ENCODE peak calls at places on chromosome 19, in nine cellular contexts. E, P, L, B, D, V, K, M and F are unnamed samples.

GRCh38 chr19:39342647-39343305 is 555 bp downstream of the SAMD4B start:
- DNase-seq in E (peak; percentile 35), P (no peak), L (no peak), B (no peak), D (peak; percentile 73), V (no peak), K (no peak), M (no peak), F (no peak)

GRCh38 chr19:9610484-9611113 is 10.4 kb downstream of the ZNF561 start:
- DNase-seq in E (no peak), P (no peak), L (no peak), B (no peak), D (no peak), V (no peak), K (no peak), M (no peak), F (no peak)

GRCh38 chr19:5434351-5434917 is 20.8 kb upstream of the ZNRF4 start:
- DNase-seq in E (no peak), P (no peak), L (no peak), B (no peak), D (no peak), V (no peak), K (no peak), M (no peak), F (no peak)

GRCh38 chr19:31315621-31316011 is 33.6 kb downstream of the TSHZ3 start:
- DNase-seq in E (no peak), P (no peak), L (no peak), B (no peak), D (no peak), V (no peak), K (no peak), M (no peak), F (no peak)

GRCh38 chr19:43433689-43434088 is 19.0 kb downstream of the TEX101 start:
- DNase-seq in E (no peak), P (no peak), L (no peak), B (no peak), D (no peak), V (no peak), K (no peak), M (no peak), F (no peak)

GRCh38 chr19:10231624-10232228 is 595 bp upstream of the S1PR2 start:
- DNase-seq in E (no peak), P (no peak), L (no peak), B (no peak), D (no peak), V (no peak), K (no peak), M (no peak), F (no peak)

GRCh38 chr19:45824041-45824471 is 8.9 kb upstream of the RSPH6A start:
- DNase-seq in E (no peak), P (no peak), L (no peak), B (peak; percentile 85), D (no peak), V (no peak), K (no peak), M (peak; percentile 35), F (no peak)

GRCh38 chr19:6800991-6801396 is 28.5 kb downstream of the VAV1 start:
- DNase-seq in E (no peak), P (no peak), L (peak; percentile 58), B (peak; percentile 26), D (no peak), V (peak; percentile 16), K (no peak), M (peak; percentile 77), F (no peak)

GRCh38 chr19:46015080-46015960 is 7.5 kb downstream of the PGLYRP1 start:
- DNase-seq in E (peak; percentile 96), P (peak; percentile 57), L (peak; percentile 72), B (no peak), D (no peak), V (peak; percentile 75), K (no peak), M (peak; percentile 83), F (peak; percentile 38)

GRCh38 chr19:5624741-5625140 is 1.9 kb downstream of the SAFB start:
- DNase-seq in E (peak; percentile 33), P (no peak), L (no peak), B (no peak), D (no peak), V (peak; percentile 17), K (no peak), M (no peak), F (no peak)

GRCh38 chr19:36120984-36121358 is 5.7 kb downstream of the TBCB start:
- DNase-seq in E (no peak), P (no peak), L (no peak), B (no peak), D (no peak), V (no peak), K (no peak), M (no peak), F (no peak)
- H3K4me3 ChIP-seq in E (no peak overlapping the region), P (no peak overlapping the region), L (no peak overlapping the region), B (no peak overlapping the region), D (no peak overlapping the region), V (no peak overlapping the region), K (no peak overlapping the region), M (no peak overlapping the region), F (no peak overlapping the region)

GRCh38 chr19:19956431-19957075 is 55.8 kb downstream of the ZNF93 start:
- DNase-seq in E (peak; percentile 87), P (no peak), L (no peak), B (no peak), D (no peak), V (no peak), K (no peak), M (no peak), F (no peak)
- H3K4me3 ChIP-seq in E (no peak overlapping the region), P (no peak overlapping the region), L (no peak overlapping the region), B (no peak overlapping the region), D (no peak overlapping the region), V (no peak overlapping the region), K (no peak overlapping the region), M (no peak overlapping the region), F (no peak overlapping the region)

DNA sequence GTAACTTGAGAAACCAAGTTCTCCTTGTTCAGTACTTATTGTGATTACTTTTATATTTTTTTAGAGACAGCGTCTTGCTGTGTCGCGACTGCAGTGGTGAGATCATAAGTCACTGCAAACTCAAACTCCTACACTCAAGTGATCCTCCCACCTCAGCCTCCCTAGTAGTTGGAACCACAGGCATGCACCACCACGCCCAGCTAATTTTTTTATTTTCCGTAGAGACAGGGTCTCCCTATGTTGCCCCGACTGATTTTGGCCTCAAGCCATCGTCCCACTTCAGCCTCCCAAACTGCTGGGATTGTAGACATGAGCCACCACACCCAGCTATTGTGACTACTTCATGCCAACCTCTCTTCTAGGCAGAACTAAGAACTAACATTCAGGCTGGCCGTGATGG is 8.3 kb downstream of the C19orf53 start:
- DNase-seq in E (no peak), P (no peak), L (no peak), B (no peak), D (no peak), V (no peak), K (no peak), M (no peak), F (no peak)
- H3K4me3 ChIP-seq in E (no peak overlapping the region), P (no peak overlapping the region), L (no peak overlapping the region), B (no peak overlapping the region), D (no peak overlapping the region), V (no peak overlapping the region), K (no peak overlapping the region), M (no peak overlapping the region), F (no peak overlapping the region)

GRCh38 chr19:18660051-18660910 is 23.2 kb upstream of the CRTC1 start:
- DNase-seq in E (no peak), P (no peak), L (peak; percentile 66), B (no peak), D (peak; percentile 98), V (no peak), K (no peak), M (peak; percentile 68), F (no peak)

GRCh38 chr19:18657590-18658365 is 20.9 kb downstream of the KLHL26 start:
- DNase-seq in E (peak; percentile 74), P (no peak), L (no peak), B (no peak), D (peak; percentile 98), V (no peak), K (peak; percentile 45), M (no peak), F (no peak)

GRCh38 chr19:18658366-18658855 is 21.6 kb downstream of the KLHL26 start:
- DNase-seq in E (no peak), P (no peak), L (no peak), B (no peak), D (no peak), V (no peak), K (no peak), M (no peak), F (no peak)

GRCh38 chr19:18660939-18661338 is 22.5 kb upstream of the CRTC1 start:
- DNase-seq in E (no peak), P (no peak), L (no peak), B (no peak), D (no peak), V (no peak), K (no peak), M (no peak), F (no peak)

GRCh38 chr19:18659281-18660050 is 22.6 kb downstream of the KLHL26 start:
- DNase-seq in E (no peak), P (no peak), L (no peak), B (no peak), D (peak; percentile 90), V (no peak), K (no peak), M (no peak), F (no peak)
- H3K4me3 ChIP-seq in E (no peak overlapping the region), P (no peak overlapping the region), L (no peak overlapping the region), B (no peak overlapping the region), D (peak overlapping the region; percentile 39), V (no peak overlapping the region), K (no peak overlapping the region), M (no peak overlapping the region), F (no peak overlapping the region)